ENCODE peak calls at places on chromosomes 3 and 15, in eight cellular contexts. One of them, this sample, is unnamed.
A peak's percentile ranks its signal among the peaks of the same experiment; 100 is the strongest.

GRCh38 chr3:36991147-36991546 is 1.8 kb downstream of the EPM2AIP1 start:
- DNase-seq in CD14-positive monocyte: no peak
- DNase-seq in activated CD4-positive, alpha-beta T cell treated with anti-CD3 and anti-CD28 coated beads, Interleukin-2, amount 50 U/mL, for 1 hour: no peak
- DNase-seq in HS-5: no peak
- DNase-seq in RWPE1: no peak
- DNase-seq in GM23248: no peak
- DNase-seq in naive B cell: no peak
- DNase-seq in ELF-1: no peak
- DNase-seq in this sample: no peak

GRCh38 chr3:184639351-184639750 is 72.5 kb downstream of the MAGEF1 start:
- DNase-seq in naive B cell: no peak
- DNase-seq in ELF-1: no peak
- DNase-seq in RWPE1: no peak
- DNase-seq in activated CD4-positive, alpha-beta T cell treated with anti-CD3 and anti-CD28 coated beads, Interleukin-2, amount 50 U/mL, for 1 hour: no peak
- DNase-seq in GM23248: no peak
- DNase-seq in CD14-positive monocyte: no peak
- DNase-seq in HS-5: no peak
- DNase-seq in this sample: no peak

GRCh38 chr3:150059241-150059640 is 88.5 kb upstream of the PFN2 start:
- DNase-seq in RWPE1: no peak
- DNase-seq in CD14-positive monocyte: no peak
- DNase-seq in GM23248: no peak
- DNase-seq in HS-5: no peak
- DNase-seq in activated CD4-positive, alpha-beta T cell treated with anti-CD3 and anti-CD28 coated beads, Interleukin-2, amount 50 U/mL, for 1 hour: no peak
- DNase-seq in naive B cell: no peak
- DNase-seq in ELF-1: no peak
- DNase-seq in this sample: no peak

GRCh38 chr3:123471106-123471505 is 22.2 kb upstream of the ADCY5 start:
- DNase-seq in RWPE1: no peak
- DNase-seq in ELF-1: no peak
- DNase-seq in GM23248: no peak
- DNase-seq in CD14-positive monocyte: no peak
- DNase-seq in HS-5: no peak
- DNase-seq in naive B cell: no peak
- DNase-seq in activated CD4-positive, alpha-beta T cell treated with anti-CD3 and anti-CD28 coated beads, Interleukin-2, amount 50 U/mL, for 1 hour: no peak
- DNase-seq in this sample: no peak

GRCh38 chr3:123878807-123879206 is 5.3 kb downstream of the MYLK start:
- DNase-seq in HS-5: no peak
- DNase-seq in RWPE1: no peak
- DNase-seq in activated CD4-positive, alpha-beta T cell treated with anti-CD3 and anti-CD28 coated beads, Interleukin-2, amount 50 U/mL, for 1 hour: no peak
- DNase-seq in ELF-1: no peak
- DNase-seq in GM23248: no peak
- DNase-seq in CD14-positive monocyte: no peak
- DNase-seq in naive B cell: no peak
- DNase-seq in this sample: no peak

GRCh38 chr3:16290007-16290826 is 25.2 kb downstream of the OXNAD1 start:
- DNase-seq in HS-5: no peak
- DNase-seq in activated CD4-positive, alpha-beta T cell treated with anti-CD3 and anti-CD28 coated beads, Interleukin-2, amount 50 U/mL, for 1 hour: peak; percentile 58
- DNase-seq in ELF-1: no peak
- DNase-seq in naive B cell: peak; percentile 30
- DNase-seq in RWPE1: peak; percentile 25
- DNase-seq in GM23248: peak; percentile 77
- DNase-seq in CD14-positive monocyte: no peak
- DNase-seq in this sample: peak; percentile 27

GRCh38 chr3:143226678-143227291 is 107.2 kb downstream of the CHST2 start:
- DNase-seq in HS-5: no peak
- DNase-seq in GM23248: no peak
- DNase-seq in naive B cell: no peak
- DNase-seq in CD14-positive monocyte: no peak
- DNase-seq in ELF-1: no peak
- DNase-seq in RWPE1: no peak
- DNase-seq in activated CD4-positive, alpha-beta T cell treated with anti-CD3 and anti-CD28 coated beads, Interleukin-2, amount 50 U/mL, for 1 hour: no peak
- DNase-seq in this sample: no peak

GRCh38 chr3:61725851-61726333 is 164.5 kb downstream of the PTPRG start:
- DNase-seq in GM23248: peak; percentile 42
- DNase-seq in naive B cell: no peak
- DNase-seq in HS-5: no peak
- DNase-seq in RWPE1: no peak
- DNase-seq in CD14-positive monocyte: no peak
- DNase-seq in activated CD4-positive, alpha-beta T cell treated with anti-CD3 and anti-CD28 coated beads, Interleukin-2, amount 50 U/mL, for 1 hour: no peak
- DNase-seq in ELF-1: peak; percentile 68
- DNase-seq in this sample: no peak

GRCh38 chr3:72473156-72473555 is 375.1 kb downstream of the SHQ1 start:
- DNase-seq in naive B cell: no peak
- DNase-seq in RWPE1: no peak
- DNase-seq in activated CD4-positive, alpha-beta T cell treated with anti-CD3 and anti-CD28 coated beads, Interleukin-2, amount 50 U/mL, for 1 hour: no peak
- DNase-seq in HS-5: no peak
- DNase-seq in GM23248: no peak
- DNase-seq in ELF-1: no peak
- DNase-seq in CD14-positive monocyte: no peak
- DNase-seq in this sample: no peak

GRCh38 chr15:30953731-30954378 is 37.6 kb downstream of the MTMR10 start:
- DNase-seq in activated CD4-positive, alpha-beta T cell treated with anti-CD3 and anti-CD28 coated beads, Interleukin-2, amount 50 U/mL, for 1 hour: no peak
- DNase-seq in HS-5: peak; percentile 89
- DNase-seq in CD14-positive monocyte: no peak
- DNase-seq in GM23248: peak; percentile 97
- DNase-seq in RWPE1: peak; percentile 89
- DNase-seq in ELF-1: peak; percentile 54
- DNase-seq in naive B cell: no peak
- DNase-seq in this sample: peak; percentile 59

GRCh38 chr3:187101184-187102072 is 37.9 kb downstream of the RPL39L start:
- DNase-seq in naive B cell: peak; percentile 11
- DNase-seq in HS-5: peak; percentile 42
- DNase-seq in activated CD4-positive, alpha-beta T cell treated with anti-CD3 and anti-CD28 coated beads, Interleukin-2, amount 50 U/mL, for 1 hour: peak; percentile 54
- DNase-seq in RWPE1: peak; percentile 20
- DNase-seq in ELF-1: peak; percentile 34
- DNase-seq in GM23248: peak; percentile 56
- DNase-seq in CD14-positive monocyte: no peak
- DNase-seq in this sample: peak; percentile 43

GRCh38 chr3:178325330-178325729 is 210.9 kb upstream of the KCNMB2 start:
- DNase-seq in naive B cell: no peak
- DNase-seq in activated CD4-positive, alpha-beta T cell treated with anti-CD3 and anti-CD28 coated beads, Interleukin-2, amount 50 U/mL, for 1 hour: no peak
- DNase-seq in GM23248: peak; percentile 59
- DNase-seq in ELF-1: no peak
- DNase-seq in RWPE1: peak; percentile 5
- DNase-seq in HS-5: no peak
- DNase-seq in CD14-positive monocyte: no peak
- DNase-seq in this sample: peak; percentile 38

GRCh38 chr3:108091498-108092259 is 848 bp upstream of the CD47 start:
- DNase-seq in GM23248: no peak
- DNase-seq in RWPE1: no peak
- DNase-seq in naive B cell: no peak
- DNase-seq in CD14-positive monocyte: no peak
- DNase-seq in activated CD4-positive, alpha-beta T cell treated with anti-CD3 and anti-CD28 coated beads, Interleukin-2, amount 50 U/mL, for 1 hour: peak; percentile 50
- DNase-seq in HS-5: no peak
- DNase-seq in ELF-1: peak; percentile 50
- DNase-seq in this sample: no peak

GRCh38 chr3:168417016-168417415 is 321.3 kb upstream of the GOLIM4 start:
- DNase-seq in ELF-1: peak; percentile 37
- DNase-seq in RWPE1: peak; percentile 11
- DNase-seq in CD14-positive monocyte: no peak
- DNase-seq in activated CD4-positive, alpha-beta T cell treated with anti-CD3 and anti-CD28 coated beads, Interleukin-2, amount 50 U/mL, for 1 hour: no peak
- DNase-seq in GM23248: no peak
- DNase-seq in HS-5: no peak
- DNase-seq in naive B cell: no peak
- DNase-seq in this sample: no peak

GRCh38 chr3:35383719-35384555 is 255.4 kb upstream of the ARPP21 start:
- DNase-seq in ELF-1: no peak
- DNase-seq in activated CD4-positive, alpha-beta T cell treated with anti-CD3 and anti-CD28 coated beads, Interleukin-2, amount 50 U/mL, for 1 hour: no peak
- DNase-seq in naive B cell: no peak
- DNase-seq in RWPE1: no peak
- DNase-seq in HS-5: peak; percentile 18
- DNase-seq in CD14-positive monocyte: no peak
- DNase-seq in GM23248: no peak
- DNase-seq in this sample: no peak

GRCh38 chr3:72163809-72164634 is 379.1 kb upstream of the PROK2 start:
- DNase-seq in activated CD4-positive, alpha-beta T cell treated with anti-CD3 and anti-CD28 coated beads, Interleukin-2, amount 50 U/mL, for 1 hour: no peak
- DNase-seq in GM23248: no peak
- DNase-seq in naive B cell: peak; percentile 92
- DNase-seq in CD14-positive monocyte: no peak
- DNase-seq in HS-5: no peak
- DNase-seq in RWPE1: no peak
- DNase-seq in ELF-1: no peak
- DNase-seq in this sample: no peak

GRCh38 chr3:104031598-104031997 is 1335.1 kb upstream of the ALCAM start:
- DNase-seq in HS-5: no peak
- DNase-seq in ELF-1: no peak
- DNase-seq in CD14-positive monocyte: no peak
- DNase-seq in activated CD4-positive, alpha-beta T cell treated with anti-CD3 and anti-CD28 coated beads, Interleukin-2, amount 50 U/mL, for 1 hour: no peak
- DNase-seq in RWPE1: no peak
- DNase-seq in GM23248: no peak
- DNase-seq in naive B cell: no peak
- DNase-seq in this sample: no peak

GRCh38 chr3:66450389-66451022 is 50.3 kb downstream of the LRIG1 start:
- DNase-seq in naive B cell: no peak
- DNase-seq in RWPE1: no peak
- DNase-seq in ELF-1: no peak
- DNase-seq in CD14-positive monocyte: no peak
- DNase-seq in HS-5: no peak
- DNase-seq in GM23248: peak; percentile 77
- DNase-seq in activated CD4-positive, alpha-beta T cell treated with anti-CD3 and anti-CD28 coated beads, Interleukin-2, amount 50 U/mL, for 1 hour: no peak
- DNase-seq in this sample: no peak

GRCh38 chr3:98592345-98592935 is 971 bp downstream of the CPOX start:
- DNase-seq in HS-5: no peak
- DNase-seq in GM23248: peak; percentile 24
- DNase-seq in CD14-positive monocyte: no peak
- DNase-seq in activated CD4-positive, alpha-beta T cell treated with anti-CD3 and anti-CD28 coated beads, Interleukin-2, amount 50 U/mL, for 1 hour: no peak
- DNase-seq in naive B cell: no peak
- DNase-seq in ELF-1: no peak
- DNase-seq in RWPE1: no peak
- DNase-seq in this sample: no peak

GRCh38 chr3:147118611-147119010 is 287.7 kb downstream of the ZIC4 start:
- DNase-seq in ELF-1: no peak
- DNase-seq in CD14-positive monocyte: no peak
- DNase-seq in HS-5: no peak
- DNase-seq in naive B cell: no peak
- DNase-seq in GM23248: no peak
- DNase-seq in RWPE1: no peak
- DNase-seq in activated CD4-positive, alpha-beta T cell treated with anti-CD3 and anti-CD28 coated beads, Interleukin-2, amount 50 U/mL, for 1 hour: no peak
- DNase-seq in this sample: no peak

GRCh38 chr15:70753101-70753829 is 10.1 kb downstream of the UACA start:
- DNase-seq in RWPE1: no peak
- DNase-seq in naive B cell: no peak
- DNase-seq in GM23248: no peak
- DNase-seq in CD14-positive monocyte: no peak
- DNase-seq in activated CD4-positive, alpha-beta T cell treated with anti-CD3 and anti-CD28 coated beads, Interleukin-2, amount 50 U/mL, for 1 hour: no peak
- DNase-seq in ELF-1: no peak
- DNase-seq in HS-5: no peak
- DNase-seq in this sample: no peak

GRCh38 chr15:36579792-36580431 is 486 bp downstream of the CDIN1 start:
- DNase-seq in GM23248: peak; percentile 56
- DNase-seq in HS-5: no peak
- DNase-seq in ELF-1: peak; percentile 5
- DNase-seq in CD14-positive monocyte: no peak
- DNase-seq in RWPE1: peak; percentile 27
- DNase-seq in activated CD4-positive, alpha-beta T cell treated with anti-CD3 and anti-CD28 coated beads, Interleukin-2, amount 50 U/mL, for 1 hour: no peak
- DNase-seq in naive B cell: no peak
- DNase-seq in this sample: no peak

This sample was measured in AG09319.